ENCODE peak calls at places on chromosomes 7 and 10, in nine cellular contexts. A is lung; F is NCI-H774; W is NCI-H1092 treated with DMSO at 0.1 percent for 48 hours; I is stimulated activated CD8-positive, alpha-beta memory T cell treated with anti-CD3 and anti-CD28 coated beads, Interleukin-7, amount 100 ng/mL, for 1 hour; O is brain pericyte; U is lower lobe of right lung; Z is BJ; S is GDM1. R is an unnamed sample.

GRCh38 chr10:17805921-17806577 is 3.1 kb upstream of the MRC1 start:
- DNase-seq in O (no peak), F (no peak), S (peak), A (no peak), U (no peak), W (no peak), I (no peak), Z (no peak), R (no peak)

GRCh38 chr7:739455-739963 is 12.4 kb upstream of the PRKAR1B start:
- DNase-seq in I (no peak), Z (no peak), O (no peak), F (no peak), A (no peak), W (no peak), S (no peak), U (peak), R (no peak)

GRCh38 chr10:43461950-43462349 is 25.0 kb downstream of the ZNF487 start:
- DNase-seq in F (peak), U (no peak), W (peak), S (peak), I (no peak), O (peak), A (no peak), Z (no peak), R (no peak)

GRCh38 chr7:34806831-34807230 is 148.8 kb downstream of the NPSR1 start:
- DNase-seq in S (no peak), W (no peak), F (no peak), Z (no peak), I (no peak), O (no peak), U (no peak), A (no peak), R (no peak)

GRCh38 chr7:139488810-139489209 is 5.3 kb upstream of the KLRG2 start:
- DNase-seq in U (no peak), W (no peak), F (no peak), I (no peak), O (no peak), S (no peak), A (no peak), Z (no peak), R (no peak)

GRCh38 chr10:132962623-132963429 is 20.5 kb upstream of the CFAP46 start:
- DNase-seq in A (no peak), W (no peak), S (no peak), O (no peak), U (no peak), Z (no peak), F (no peak), I (no peak), R (no peak)

GRCh38 chr10:131211965-131212619 is 99.4 kb downstream of the TCERG1L start:
- DNase-seq in O (no peak), A (no peak), F (no peak), U (no peak), I (no peak), S (no peak), W (no peak), Z (no peak), R (no peak)

GRCh38 chr10:91350651-91351081 is 59.5 kb upstream of the HECTD2 start:
- DNase-seq in F (no peak), W (no peak), A (no peak), U (no peak), I (no peak), S (no peak), Z (no peak), O (no peak), R (no peak)

GRCh38 chr7:100679129-100679926 is 5.8 kb downstream of the GNB2 start:
- DNase-seq in U (no peak), Z (no peak), O (no peak), A (no peak), W (no peak), I (no peak), F (no peak), S (no peak), R (no peak)

GRCh38 chr7:128830231-128831177 is at the start of gene FLNC:
- DNase-seq in A (no peak), S (peak), O (no peak), W (no peak), F (no peak), U (no peak), I (no peak), Z (no peak), R (peak)

GRCh38 chr7:140229591-140230516 is 53.1 kb upstream of the KDM7A start:
- DNase-seq in U (peak), Z (no peak), I (peak), O (no peak), F (no peak), S (no peak), W (no peak), A (no peak), R (peak)

GRCh38 chr7:82087099-82087498 is 317.3 kb upstream of the HGF start:
- DNase-seq in U (no peak), Z (no peak), I (no peak), A (no peak), O (no peak), W (no peak), F (no peak), S (no peak), R (no peak)